ENCODE peak calls at places on chromosome 22, in seven cellular contexts. J is IMR-90; B is fibroblast of lung; G is sigmoid colon; T is CD8-positive, alpha-beta T cell; C is cardiac muscle cell; W is left ventricle myocardium inferior. P is an unnamed sample.

GRCh38 chr22:46063861-46064235 is 86.5 kb upstream of the PPARA start:
- DNase-seq in J (no peak), W (peak; percentile 8), G (peak; percentile 66), B (no peak), T (no peak), C (no peak), P (peak; percentile 42)

GRCh38 chr22:28408702-28409101 is 270.9 kb downstream of the TTC28 start:
- DNase-seq in B (peak; percentile 41), C (no peak), T (no peak), J (peak; percentile 53), W (no peak), G (no peak), P (no peak)

GRCh38 chr22:50222508-50222907 is 21.7 kb downstream of the SELENOO start:
- DNase-seq in T (no peak), B (no peak), J (no peak), G (peak; percentile 59), W (no peak), C (no peak), P (no peak)

GRCh38 chr22:46287873-46288751 is 8.6 kb upstream of the GTSE1 start:
- DNase-seq in G (no peak), T (no peak), C (no peak), B (no peak), W (peak; percentile 51), J (no peak), P (peak; percentile 76)

GRCh38 chr22:48644108-48644507 is 1183.6 kb downstream of the BRD1 start:
- DNase-seq in T (no peak), C (no peak), J (no peak), B (no peak), G (no peak), W (no peak), P (no peak)

GRCh38 chr22:46366327-46366731 is 30.8 kb downstream of the TRMU start:
- DNase-seq in J (no peak), B (no peak), W (no peak), C (no peak), G (no peak), T (no peak), P (no peak)

GRCh38 chr22:45212992-45213751 is 27.5 kb downstream of the KIAA0930 start:
- DNase-seq in C (peak; percentile 48), J (peak; percentile 81), T (no peak), B (peak; percentile 66), W (peak; percentile 48), G (peak; percentile 83), P (peak; percentile 67)

GRCh38 chr22:21824439-21824912 is 43.0 kb downstream of the MAPK1 start:
- DNase-seq in C (no peak), W (no peak), B (no peak), G (no peak), T (no peak), J (no peak), P (no peak)

GRCh38 chr22:27752771-27753170 is 48.8 kb downstream of the MN1 start:
- DNase-seq in B (no peak), W (peak; percentile 77), C (peak; percentile 45), T (no peak), G (peak; percentile 81), J (no peak), P (no peak)

GRCh38 chr22:29580200-29580810 is 608 bp downstream of the NIPSNAP1 start:
- DNase-seq in T (no peak), W (no peak), C (no peak), J (no peak), G (no peak), B (no peak), P (no peak)
- TF ChIP-seq CTCF in T (no peak), W (no peak), C (no peak), J (no peak), G (no peak), B (no peak), P (no peak)

GRCh38 chr22:37020192-37020479 is 594 bp downstream of the MPST start:
- DNase-seq in W (no peak), B (peak; percentile 62), J (peak; percentile 47), T (no peak), G (no peak), C (peak; percentile 57), P (no peak)
- H3K4me1 ChIP-seq in W (peaks cover 92% of the 10 kb centered on the region), B (peaks cover 4% of the 10 kb centered on the region), J (peaks cover 7% of the 10 kb centered on the region), T (peaks cover 7% of the 10 kb centered on the region), G (no peaks in the 10 kb centered on the region), C (no peaks in the 10 kb centered on the region), P (peaks cover 56% of the 10 kb centered on the region)

GRCh38 chr22:20268289-20268349 is at the start of gene RTN4R:
- DNase-seq in C (no peak), T (no peak), B (no peak), W (no peak), J (no peak), G (no peak), P (no peak)

GRCh38 chr22:20262582-20263147 is 5.5 kb downstream of the RTN4R start:
- DNase-seq in C (no peak), G (no peak), B (no peak), J (no peak), W (no peak), T (no peak), P (no peak)

GRCh38 chr22:20267441-20268288 is 453 bp downstream of the RTN4R start:
- DNase-seq in B (no peak), T (no peak), G (no peak), C (no peak), J (no peak), W (no peak), P (peak; percentile 82)

GRCh38 chr22:20261848-20262581 is 6.1 kb downstream of the RTN4R start:
- DNase-seq in G (no peak), C (no peak), W (no peak), B (no peak), J (no peak), T (no peak), P (no peak)

GRCh38 chr22:20264614-20265452 is 3.3 kb downstream of the RTN4R start:
- DNase-seq in B (no peak), J (no peak), C (no peak), W (no peak), G (no peak), T (no peak), P (no peak)
- TF ChIP-seq CTCF in B (no peak), J (no peak), C (no peak), W (no peak), G (no peak), T (no peak), P (no peak)

GRCh38 chr22:24554316-24555159 is at the start of gene GUCD1:
- DNase-seq in C (peak; percentile 52), J (peak; percentile 41), G (no peak), T (no peak), B (peak; percentile 61), W (peak; percentile 22), P (no peak)

GRCh38 chr22:24548812-24549211 is 6.1 kb downstream of the GUCD1 start:
- DNase-seq in G (no peak), T (no peak), W (no peak), B (no peak), J (no peak), C (no peak), P (no peak)

GRCh38 chr22:24550028-24550901 is 4.7 kb downstream of the GUCD1 start:
- DNase-seq in B (no peak), W (peak; percentile 25), J (no peak), C (peak; percentile 8), T (no peak), G (no peak), P (no peak)

GRCh38 chr22:24553597-24554315 is 1.2 kb downstream of the GUCD1 start:
- DNase-seq in G (peak; percentile 70), B (no peak), T (no peak), J (peak; percentile 40), W (peak; percentile 56), C (no peak), P (no peak)

DNA sequence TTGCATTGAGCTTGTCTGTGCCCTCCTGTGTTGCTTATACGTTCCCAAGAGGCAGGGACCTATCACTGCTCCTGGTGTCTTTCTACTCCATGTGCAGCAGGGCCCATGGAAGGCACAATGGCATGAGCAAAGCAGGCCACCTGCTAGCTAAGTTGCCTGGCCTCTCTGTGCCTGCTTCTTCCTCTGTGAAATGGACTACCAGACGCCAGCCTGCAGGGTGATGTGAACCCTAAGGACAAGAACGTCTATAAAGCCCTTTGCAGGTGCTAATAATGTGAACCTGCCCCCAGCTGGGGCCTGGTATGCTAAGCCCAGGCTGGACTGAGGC is 4.1 kb downstream of the GUCD1 start:
- DNase-seq in T (no peak), J (no peak), B (no peak), G (no peak), C (no peak), W (no peak), P (no peak)
- H3K4me1 ChIP-seq in T (peaks cover 15% of the 10 kb centered on the region), J (peaks cover 6% of the 10 kb centered on the region), B (peaks cover 10% of the 10 kb centered on the region), G (no peaks in the 10 kb centered on the region), C (peaks cover 10% of the 10 kb centered on the region), W (peaks cover 78% of the 10 kb centered on the region), P (peaks cover 27% of the 10 kb centered on the region)

DNA sequence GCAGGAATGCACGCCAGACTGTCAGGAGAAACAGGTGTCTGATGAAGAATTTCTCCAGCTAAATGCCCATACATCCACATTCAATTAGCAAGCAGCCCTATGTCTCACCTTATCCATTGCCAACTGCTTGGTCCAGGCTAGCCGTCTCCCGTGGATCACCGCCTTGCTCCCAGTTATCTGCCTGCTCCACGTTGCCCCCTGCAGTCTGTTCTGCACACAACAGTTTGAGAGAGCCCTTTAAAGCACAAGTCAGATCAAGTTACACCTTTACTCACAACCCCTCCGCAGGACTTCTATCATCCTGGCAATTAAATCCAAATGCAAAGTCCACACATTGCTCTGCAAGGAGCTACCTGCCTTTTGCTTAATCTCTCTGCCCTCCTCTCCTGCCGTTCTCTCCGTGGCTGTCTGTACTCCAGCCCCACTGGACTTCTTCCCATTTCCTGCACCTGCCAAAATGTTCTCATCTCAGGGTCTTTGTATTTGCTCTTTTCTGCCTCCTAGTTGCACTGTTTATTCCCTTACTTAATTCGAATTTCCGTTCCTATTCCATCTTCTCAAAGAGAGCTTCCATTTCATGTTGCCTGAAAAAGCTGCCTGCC is 185.3 kb upstream of the LARGE1 start:
- DNase-seq in C (no peak), J (no peak), B (no peak), T (no peak), G (peak; percentile 76), W (peak; percentile 53), P (peak; percentile 72)
- TF ChIP-seq CTCF in C (no peak), J (no peak), B (no peak), T (no peak), G (peak; percentile 53), W (peak; percentile 81), P (peak; percentile 70)

GRCh38 chr22:17332109-17332508 is 37.2 kb upstream of the CECR2 start:
- DNase-seq in W (no peak), G (no peak), B (no peak), J (no peak), T (no peak), C (no peak), P (no peak)
- H3K4me1 ChIP-seq in W (no peaks in the 10 kb centered on the region), G (no peaks in the 10 kb centered on the region), B (no peaks in the 10 kb centered on the region), J (no peaks in the 10 kb centered on the region), T (no peaks in the 10 kb centered on the region), C (no peaks in the 10 kb centered on the region), P (no peaks in the 10 kb centered on the region)